ENCODE peak calls at places on chromosome 10, in ten cellular contexts. X is cardiac septum, Z is thoracic aorta, R is NCI-H2171, U is tibial artery, F is fibroblast of pulmonary artery, N is RPMI8226, K is Right ventricle myocardium superior, M is fibroblast of lung, S is left ventricle myocardium inferior. D is an unnamed sample.

GRCh38 chr10:69446650-69447151 is 4.6 kb upstream of the TSPAN15 start:
- DNase-seq in M (peak), N (no peak), U (no peak), X (no peak), R (no peak), F (peak), S (no peak), Z (no peak), K (no peak), D (no peak)

GRCh38 chr10:114313866-114314265 is 74.8 kb downstream of the VWA2 start:
- DNase-seq in U (no peak), M (no peak), R (no peak), Z (no peak), N (no peak), S (no peak), X (peak), F (no peak), K (no peak), D (no peak)

GRCh38 chr10:10831085-10831484 is 186.6 kb upstream of the CELF2 start:
- DNase-seq in Z (peak), M (peak), K (no peak), R (no peak), S (no peak), N (no peak), F (peak), U (peak), X (no peak), D (no peak)

GRCh38 chr10:48725708-48726107 is 41.0 kb downstream of the WDFY4 start:
- DNase-seq in R (no peak), M (no peak), S (no peak), X (no peak), Z (no peak), N (no peak), K (no peak), U (no peak), F (no peak), D (no peak)

GRCh38 chr10:33937987-33938386 is 603.5 kb upstream of the NRP1 start:
- DNase-seq in R (no peak), F (peak), X (no peak), S (no peak), N (no peak), K (no peak), M (peak), Z (no peak), U (no peak), D (no peak)

GRCh38 chr10:100837300-100837699 is 75.5 kb upstream of the SLF2 start:
- DNase-seq in Z (no peak), M (no peak), S (no peak), F (no peak), K (no peak), X (no peak), N (no peak), U (no peak), R (no peak), D (no peak)

GRCh38 chr10:5547684-5547933 is 22.8 kb downstream of the CALML3 start:
- DNase-seq in N (no peak), U (no peak), Z (no peak), M (peak), F (peak), X (no peak), S (no peak), K (no peak), R (no peak), D (no peak)

GRCh38 chr10:76297787-76298281 is 866.4 kb downstream of the LRMDA start:
- DNase-seq in F (no peak), K (no peak), X (no peak), S (no peak), Z (no peak), M (no peak), N (no peak), R (no peak), U (no peak), D (no peak)

GRCh38 chr10:117677239-117677638 is 134.7 kb downstream of the EMX2 start:
- DNase-seq in R (no peak), S (no peak), N (no peak), K (no peak), X (peak), F (no peak), U (no peak), Z (no peak), M (no peak), D (no peak)

GRCh38 chr10:35011771-35012191 is 78.4 kb downstream of the CUL2 start:
- DNase-seq in Z (no peak), N (no peak), U (no peak), M (no peak), F (peak), K (no peak), X (no peak), S (no peak), R (no peak), D (no peak)

GRCh38 chr10:93703066-93703465 is 674 bp upstream of the FRA10AC1 start:
- DNase-seq in F (peak), N (no peak), X (no peak), R (no peak), K (no peak), U (no peak), S (no peak), M (peak), Z (no peak), D (no peak)

GRCh38 chr10:126171555-126171954 is 216.7 kb downstream of the ADAM12 start:
- DNase-seq in M (peak), X (no peak), R (no peak), F (peak), U (no peak), K (no peak), S (no peak), N (no peak), Z (no peak), D (no peak)

GRCh38 chr10:28432210-28432676 is 100.7 kb upstream of the WAC start:
- DNase-seq in Z (no peak), S (peak), K (peak), F (peak), X (peak), M (peak), N (peak), R (peak), U (peak), D (peak)

GRCh38 chr10:97542169-97543024 is 30.2 kb upstream of the ANKRD2 start:
- DNase-seq in F (peak), U (peak), X (peak), N (peak), M (peak), Z (peak), S (peak), R (no peak), K (peak), D (no peak)

GRCh38 chr10:114526112-114526496 is 121.8 kb upstream of the AFAP1L2 start:
- DNase-seq in F (peak), S (no peak), N (no peak), M (peak), R (no peak), K (no peak), U (no peak), Z (no peak), X (no peak), D (no peak)

GRCh38 chr10:31143331-31143935 is 111.8 kb upstream of the ZNF438 start:
- DNase-seq in X (no peak), S (no peak), F (no peak), N (no peak), Z (no peak), U (no peak), M (no peak), K (no peak), R (no peak), D (no peak)

GRCh38 chr10:107686095-107686494 is 521.6 kb upstream of the SORCS1 start:
- DNase-seq in M (no peak), F (no peak), U (peak), X (peak), N (peak), R (no peak), S (no peak), Z (no peak), K (no peak), D (no peak)

GRCh38 chr10:53997953-53998352 is 803.1 kb downstream of the PCDH15 start:
- DNase-seq in F (no peak), S (no peak), R (no peak), M (peak), X (no peak), Z (no peak), N (no peak), K (no peak), U (no peak), D (no peak)

GRCh38 chr10:5514226-5514881 is 10.4 kb upstream of the CALML3 start:
- DNase-seq in F (no peak), N (no peak), U (no peak), M (no peak), S (no peak), X (peak), Z (no peak), R (no peak), K (no peak), D (no peak)

GRCh38 chr10:77458986-77459590 is 178.5 kb downstream of the KCNMA1 start:
- DNase-seq in R (no peak), S (no peak), M (no peak), Z (no peak), X (no peak), K (no peak), F (peak), U (no peak), N (no peak), D (no peak)

GRCh38 chr10:10499839-10500238 is 517.8 kb upstream of the CELF2 start:
- DNase-seq in U (no peak), K (no peak), F (peak), X (no peak), Z (no peak), M (peak), S (no peak), N (no peak), R (no peak), D (no peak)

GRCh38 chr10:79387974-79388850 is 40.9 kb downstream of the PPIF start:
- DNase-seq in R (no peak), S (peak), M (no peak), K (no peak), Z (no peak), N (no peak), X (peak), F (no peak), U (no peak), D (no peak)

GRCh38 chr10:43961523-43962345 is 313.1 kb upstream of the ZNF32 start:
- DNase-seq in M (no peak), R (no peak), N (no peak), S (no peak), K (no peak), X (no peak), Z (no peak), F (no peak), U (no peak), D (no peak)

GRCh38 chr10:86596266-86596665 is 58.1 kb upstream of the OPN4 start:
- DNase-seq in Z (no peak), N (no peak), R (no peak), X (no peak), S (no peak), K (no peak), U (no peak), M (no peak), F (peak), D (no peak)

GRCh38 chr10:96501985-96502384 is 11.7 kb downstream of the TLL2 start:
- DNase-seq in U (no peak), S (no peak), F (no peak), X (peak), K (no peak), Z (no peak), R (no peak), M (no peak), N (no peak), D (no peak)

GRCh38 chr10:454860-455259 is 234.6 kb downstream of the DIP2C start:
- DNase-seq in U (peak), R (no peak), K (peak), Z (no peak), F (peak), S (peak), N (no peak), X (no peak), M (peak), D (no peak)

GRCh38 chr10:24929904-24930303 is 22.5 kb downstream of the PRTFDC1 start:
- DNase-seq in X (no peak), R (no peak), N (no peak), K (no peak), Z (no peak), S (no peak), M (no peak), F (no peak), U (no peak), D (no peak)

GRCh38 chr10:86857097-86857825 is 100.2 kb downstream of the MMRN2 start:
- DNase-seq in R (peak), K (no peak), M (peak), S (no peak), Z (no peak), N (no peak), U (no peak), X (no peak), F (peak), D (no peak)

GRCh38 chr10:86046845-86047460 is 319.6 kb downstream of the GRID1 start:
- DNase-seq in R (no peak), K (no peak), X (no peak), N (no peak), F (no peak), S (no peak), Z (no peak), U (no peak), M (no peak), D (no peak)

GRCh38 chr10:121536271-121536918 is 61.8 kb downstream of the FGFR2 start:
- DNase-seq in N (no peak), M (no peak), F (no peak), K (peak), S (no peak), U (peak), X (no peak), R (no peak), Z (no peak), D (no peak)

GRCh38 chr10:112115781-112116385 is 67.7 kb downstream of the GPAM start:
- DNase-seq in F (peak), X (no peak), N (peak), K (no peak), S (no peak), R (peak), M (peak), U (no peak), Z (no peak), D (peak)

GRCh38 chr10:49444349-49444748 is 48.5 kb upstream of the DRGX start:
- DNase-seq in N (no peak), Z (no peak), K (no peak), X (no peak), S (no peak), U (no peak), R (no peak), M (no peak), F (no peak), D (no peak)

D was measured in NCI-H1694.